ENCODE peak calls at places on chromosome 1, in ten cellular contexts. One of them, this sample, is unnamed.

GRCh38 chr1:12450090-12450764 is 167.8 kb downstream of the DHRS3 start:
- DNase-seq in body of pancreas: peak; percentile 48
- DNase-seq in naive thymus-derived CD8-positive, alpha-beta T cell: peak; percentile 49
- DNase-seq in activated effector memory CD4-positive, alpha-beta T cell treated with Interleukin-2 at 50 U/mL for 16 hours: no peak
- DNase-seq in Calu3: no peak
- DNase-seq in MCF 10A: no peak
- DNase-seq in central memory CD4-positive, alpha-beta T cell: no peak
- DNase-seq in T-helper 17 cell: no peak
- DNase-seq in dermis blood vessel endothelial cell: no peak
- DNase-seq in activated T-cell treated with anti-CD3 and anti-CD28 coated beads, Interleukin-2, amount 50 U/mL, for 48 hours: no peak
- DNase-seq in this sample: no peak

GRCh38 chr1:208270679-208271111 is 26.5 kb upstream of the PLXNA2 start:
- DNase-seq in body of pancreas: no peak
- DNase-seq in naive thymus-derived CD8-positive, alpha-beta T cell: no peak
- DNase-seq in activated effector memory CD4-positive, alpha-beta T cell treated with Interleukin-2 at 50 U/mL for 16 hours: no peak
- DNase-seq in Calu3: no peak
- DNase-seq in MCF 10A: no peak
- DNase-seq in central memory CD4-positive, alpha-beta T cell: no peak
- DNase-seq in T-helper 17 cell: no peak
- DNase-seq in dermis blood vessel endothelial cell: no peak
- DNase-seq in activated T-cell treated with anti-CD3 and anti-CD28 coated beads, Interleukin-2, amount 50 U/mL, for 48 hours: no peak
- DNase-seq in this sample: no peak

GRCh38 chr1:203556047-203556851 is 62.3 kb downstream of the OPTC start:
- DNase-seq in body of pancreas: peak; percentile 21
- DNase-seq in naive thymus-derived CD8-positive, alpha-beta T cell: no peak
- DNase-seq in activated effector memory CD4-positive, alpha-beta T cell treated with Interleukin-2 at 50 U/mL for 16 hours: no peak
- DNase-seq in Calu3: no peak
- DNase-seq in MCF 10A: no peak
- DNase-seq in central memory CD4-positive, alpha-beta T cell: no peak
- DNase-seq in T-helper 17 cell: no peak
- DNase-seq in dermis blood vessel endothelial cell: no peak
- DNase-seq in activated T-cell treated with anti-CD3 and anti-CD28 coated beads, Interleukin-2, amount 50 U/mL, for 48 hours: no peak
- DNase-seq in this sample: no peak

GRCh38 chr1:36248250-36248894 is 24.1 kb downstream of the THRAP3 start:
- DNase-seq in body of pancreas: peak; percentile 81
- DNase-seq in naive thymus-derived CD8-positive, alpha-beta T cell: no peak
- DNase-seq in activated effector memory CD4-positive, alpha-beta T cell treated with Interleukin-2 at 50 U/mL for 16 hours: no peak
- DNase-seq in Calu3: peak; percentile 66
- DNase-seq in MCF 10A: peak; percentile 93
- DNase-seq in central memory CD4-positive, alpha-beta T cell: no peak
- DNase-seq in T-helper 17 cell: no peak
- DNase-seq in dermis blood vessel endothelial cell: peak; percentile 62
- DNase-seq in activated T-cell treated with anti-CD3 and anti-CD28 coated beads, Interleukin-2, amount 50 U/mL, for 48 hours: no peak
- DNase-seq in this sample: peak; percentile 42

GRCh38 chr1:19070197-19070651 is 113.7 kb upstream of the IFFO2 start:
- DNase-seq in body of pancreas: peak; percentile 40
- DNase-seq in naive thymus-derived CD8-positive, alpha-beta T cell: no peak
- DNase-seq in activated effector memory CD4-positive, alpha-beta T cell treated with Interleukin-2 at 50 U/mL for 16 hours: no peak
- DNase-seq in Calu3: no peak
- DNase-seq in MCF 10A: no peak
- DNase-seq in central memory CD4-positive, alpha-beta T cell: no peak
- DNase-seq in T-helper 17 cell: no peak
- DNase-seq in dermis blood vessel endothelial cell: no peak
- DNase-seq in activated T-cell treated with anti-CD3 and anti-CD28 coated beads, Interleukin-2, amount 50 U/mL, for 48 hours: no peak
- DNase-seq in this sample: no peak

GRCh38 chr1:115564201-115564600 is 77.6 kb upstream of the VANGL1 start:
- DNase-seq in body of pancreas: no peak
- DNase-seq in naive thymus-derived CD8-positive, alpha-beta T cell: no peak
- DNase-seq in activated effector memory CD4-positive, alpha-beta T cell treated with Interleukin-2 at 50 U/mL for 16 hours: no peak
- DNase-seq in Calu3: no peak
- DNase-seq in MCF 10A: no peak
- DNase-seq in central memory CD4-positive, alpha-beta T cell: no peak
- DNase-seq in T-helper 17 cell: no peak
- DNase-seq in dermis blood vessel endothelial cell: no peak
- DNase-seq in activated T-cell treated with anti-CD3 and anti-CD28 coated beads, Interleukin-2, amount 50 U/mL, for 48 hours: no peak
- DNase-seq in this sample: no peak

GRCh38 chr1:157247005-157247763 is 109.0 kb upstream of the ETV3 start:
- DNase-seq in body of pancreas: no peak
- DNase-seq in naive thymus-derived CD8-positive, alpha-beta T cell: no peak
- DNase-seq in activated effector memory CD4-positive, alpha-beta T cell treated with Interleukin-2 at 50 U/mL for 16 hours: no peak
- DNase-seq in Calu3: no peak
- DNase-seq in MCF 10A: no peak
- DNase-seq in central memory CD4-positive, alpha-beta T cell: no peak
- DNase-seq in T-helper 17 cell: no peak
- DNase-seq in dermis blood vessel endothelial cell: no peak
- DNase-seq in activated T-cell treated with anti-CD3 and anti-CD28 coated beads, Interleukin-2, amount 50 U/mL, for 48 hours: no peak
- DNase-seq in this sample: no peak

GRCh38 chr1:119080586-119080985 is 59.9 kb downstream of the WARS2 start:
- DNase-seq in body of pancreas: no peak
- DNase-seq in naive thymus-derived CD8-positive, alpha-beta T cell: no peak
- DNase-seq in activated effector memory CD4-positive, alpha-beta T cell treated with Interleukin-2 at 50 U/mL for 16 hours: no peak
- DNase-seq in Calu3: peak; percentile 25
- DNase-seq in MCF 10A: peak; percentile 73
- DNase-seq in central memory CD4-positive, alpha-beta T cell: no peak
- DNase-seq in T-helper 17 cell: no peak
- DNase-seq in dermis blood vessel endothelial cell: no peak
- DNase-seq in activated T-cell treated with anti-CD3 and anti-CD28 coated beads, Interleukin-2, amount 50 U/mL, for 48 hours: no peak
- DNase-seq in this sample: peak; percentile 62

GRCh38 chr1:10625076-10625475 is 150.3 kb downstream of the PEX14 start:
- DNase-seq in body of pancreas: no peak
- DNase-seq in naive thymus-derived CD8-positive, alpha-beta T cell: no peak
- DNase-seq in activated effector memory CD4-positive, alpha-beta T cell treated with Interleukin-2 at 50 U/mL for 16 hours: no peak
- DNase-seq in Calu3: no peak
- DNase-seq in MCF 10A: no peak
- DNase-seq in central memory CD4-positive, alpha-beta T cell: no peak
- DNase-seq in T-helper 17 cell: no peak
- DNase-seq in dermis blood vessel endothelial cell: no peak
- DNase-seq in activated T-cell treated with anti-CD3 and anti-CD28 coated beads, Interleukin-2, amount 50 U/mL, for 48 hours: no peak
- DNase-seq in this sample: no peak

GRCh38 chr1:16927711-16928485 is 6.2 kb downstream of the CROCC start:
- DNase-seq in body of pancreas: no peak
- DNase-seq in naive thymus-derived CD8-positive, alpha-beta T cell: no peak
- DNase-seq in activated effector memory CD4-positive, alpha-beta T cell treated with Interleukin-2 at 50 U/mL for 16 hours: no peak
- DNase-seq in Calu3: no peak
- DNase-seq in MCF 10A: no peak
- DNase-seq in central memory CD4-positive, alpha-beta T cell: no peak
- DNase-seq in T-helper 17 cell: no peak
- DNase-seq in dermis blood vessel endothelial cell: no peak
- DNase-seq in activated T-cell treated with anti-CD3 and anti-CD28 coated beads, Interleukin-2, amount 50 U/mL, for 48 hours: no peak
- DNase-seq in this sample: no peak

GRCh38 chr1:167797005-167797404 is 75.2 kb downstream of the MPZL1 start:
- DNase-seq in body of pancreas: peak; percentile 52
- DNase-seq in naive thymus-derived CD8-positive, alpha-beta T cell: no peak
- DNase-seq in activated effector memory CD4-positive, alpha-beta T cell treated with Interleukin-2 at 50 U/mL for 16 hours: no peak
- DNase-seq in Calu3: peak; percentile 48
- DNase-seq in MCF 10A: peak; percentile 100
- DNase-seq in central memory CD4-positive, alpha-beta T cell: no peak
- DNase-seq in T-helper 17 cell: no peak
- DNase-seq in dermis blood vessel endothelial cell: peak; percentile 89
- DNase-seq in activated T-cell treated with anti-CD3 and anti-CD28 coated beads, Interleukin-2, amount 50 U/mL, for 48 hours: no peak
- DNase-seq in this sample: peak; percentile 97